ENCODE peak calls at places on chromosomes 11 and 22, in ten cellular contexts. One of them, this sample, is unnamed.

GRCh38 chr11:71381781-71382505 is 66.2 kb downstream of the DHCR7 start:
- DNase-seq in Kasumi-1: no peak
- DNase-seq in Calu3: no peak
- DNase-seq in GOT3: no peak
- DNase-seq in stimulated activated CD4-positive, alpha-beta T cell treated with anti-CD3 and anti-CD28 coated beads, Interleukin-1b, Interleukin-23, amount 100 ng/mL, for 4 hours: no peak
- DNase-seq in AG20443: no peak
- DNase-seq in ACHN: no peak
- DNase-seq in nephron progenitor cell: no peak
- DNase-seq in T1000: no peak
- DNase-seq in NCI-H1417: no peak
- DNase-seq in this sample: no peak

GRCh38 chr11:79493555-79494171 is 52.8 kb upstream of the TENM4 start:
- DNase-seq in Kasumi-1: peak
- DNase-seq in Calu3: peak
- DNase-seq in GOT3: no peak
- DNase-seq in stimulated activated CD4-positive, alpha-beta T cell treated with anti-CD3 and anti-CD28 coated beads, Interleukin-1b, Interleukin-23, amount 100 ng/mL, for 4 hours: no peak
- DNase-seq in AG20443: peak
- DNase-seq in ACHN: peak
- DNase-seq in nephron progenitor cell: peak
- DNase-seq in T1000: peak
- DNase-seq in NCI-H1417: peak
- DNase-seq in this sample: no peak

GRCh38 chr11:26950260-26950719 is 43.6 kb upstream of the FIBIN start:
- DNase-seq in Kasumi-1: no peak
- DNase-seq in Calu3: no peak
- DNase-seq in GOT3: no peak
- DNase-seq in stimulated activated CD4-positive, alpha-beta T cell treated with anti-CD3 and anti-CD28 coated beads, Interleukin-1b, Interleukin-23, amount 100 ng/mL, for 4 hours: no peak
- DNase-seq in AG20443: peak
- DNase-seq in ACHN: no peak
- DNase-seq in nephron progenitor cell: no peak
- DNase-seq in T1000: peak
- DNase-seq in NCI-H1417: no peak
- DNase-seq in this sample: no peak

GRCh38 chr11:862028-862703 is 19.5 kb downstream of the TSPAN4 start:
- DNase-seq in Kasumi-1: no peak
- DNase-seq in Calu3: peak
- DNase-seq in GOT3: no peak
- DNase-seq in stimulated activated CD4-positive, alpha-beta T cell treated with anti-CD3 and anti-CD28 coated beads, Interleukin-1b, Interleukin-23, amount 100 ng/mL, for 4 hours: no peak
- DNase-seq in AG20443: peak
- DNase-seq in ACHN: no peak
- DNase-seq in nephron progenitor cell: no peak
- DNase-seq in T1000: no peak
- DNase-seq in NCI-H1417: no peak
- DNase-seq in this sample: no peak

GRCh38 chr11:1207451-1208360 is 15.2 kb upstream of the MUC5B start:
- DNase-seq in Kasumi-1: no peak
- DNase-seq in Calu3: no peak
- DNase-seq in GOT3: no peak
- DNase-seq in stimulated activated CD4-positive, alpha-beta T cell treated with anti-CD3 and anti-CD28 coated beads, Interleukin-1b, Interleukin-23, amount 100 ng/mL, for 4 hours: no peak
- DNase-seq in AG20443: no peak
- DNase-seq in ACHN: no peak
- DNase-seq in nephron progenitor cell: no peak
- DNase-seq in T1000: no peak
- DNase-seq in NCI-H1417: no peak
- DNase-seq in this sample: no peak

GRCh38 chr22:17845340-17845739 is 71.1 kb upstream of the BID start:
- DNase-seq in Kasumi-1: no peak
- DNase-seq in Calu3: no peak
- DNase-seq in GOT3: no peak
- DNase-seq in stimulated activated CD4-positive, alpha-beta T cell treated with anti-CD3 and anti-CD28 coated beads, Interleukin-1b, Interleukin-23, amount 100 ng/mL, for 4 hours: no peak
- DNase-seq in AG20443: no peak
- DNase-seq in ACHN: no peak
- DNase-seq in nephron progenitor cell: no peak
- DNase-seq in T1000: no peak
- DNase-seq in NCI-H1417: peak
- DNase-seq in this sample: no peak

GRCh38 chr11:34650528-34650927 is 29.6 kb downstream of the EHF start:
- DNase-seq in Kasumi-1: peak
- DNase-seq in Calu3: no peak
- DNase-seq in GOT3: no peak
- DNase-seq in stimulated activated CD4-positive, alpha-beta T cell treated with anti-CD3 and anti-CD28 coated beads, Interleukin-1b, Interleukin-23, amount 100 ng/mL, for 4 hours: peak
- DNase-seq in AG20443: no peak
- DNase-seq in ACHN: no peak
- DNase-seq in nephron progenitor cell: no peak
- DNase-seq in T1000: no peak
- DNase-seq in NCI-H1417: no peak
- DNase-seq in this sample: peak

GRCh38 chr11:57546869-57547518 is 9.6 kb downstream of the SMTNL1 start:
- DNase-seq in Kasumi-1: no peak
- DNase-seq in Calu3: no peak
- DNase-seq in GOT3: no peak
- DNase-seq in stimulated activated CD4-positive, alpha-beta T cell treated with anti-CD3 and anti-CD28 coated beads, Interleukin-1b, Interleukin-23, amount 100 ng/mL, for 4 hours: no peak
- DNase-seq in AG20443: peak
- DNase-seq in ACHN: peak
- DNase-seq in nephron progenitor cell: peak
- DNase-seq in T1000: no peak
- DNase-seq in NCI-H1417: no peak
- DNase-seq in this sample: no peak

GRCh38 chr22:45203150-45203974 is 37.3 kb downstream of the KIAA0930 start:
- DNase-seq in Kasumi-1: no peak
- DNase-seq in Calu3: no peak
- DNase-seq in GOT3: no peak
- DNase-seq in stimulated activated CD4-positive, alpha-beta T cell treated with anti-CD3 and anti-CD28 coated beads, Interleukin-1b, Interleukin-23, amount 100 ng/mL, for 4 hours: no peak
- DNase-seq in AG20443: no peak
- DNase-seq in ACHN: no peak
- DNase-seq in nephron progenitor cell: no peak
- DNase-seq in T1000: no peak
- DNase-seq in NCI-H1417: no peak
- DNase-seq in this sample: no peak

GRCh38 chr11:15988693-15989231 is 367.6 kb downstream of the SOX6 start:
- DNase-seq in Kasumi-1: no peak
- DNase-seq in Calu3: no peak
- DNase-seq in GOT3: no peak
- DNase-seq in stimulated activated CD4-positive, alpha-beta T cell treated with anti-CD3 and anti-CD28 coated beads, Interleukin-1b, Interleukin-23, amount 100 ng/mL, for 4 hours: no peak
- DNase-seq in AG20443: no peak
- DNase-seq in ACHN: no peak
- DNase-seq in nephron progenitor cell: no peak
- DNase-seq in T1000: no peak
- DNase-seq in NCI-H1417: no peak
- DNase-seq in this sample: no peak

GRCh38 chr11:35115688-35116030 is 23.3 kb upstream of the CD44 start:
- DNase-seq in Kasumi-1: no peak
- DNase-seq in Calu3: no peak
- DNase-seq in GOT3: no peak
- DNase-seq in stimulated activated CD4-positive, alpha-beta T cell treated with anti-CD3 and anti-CD28 coated beads, Interleukin-1b, Interleukin-23, amount 100 ng/mL, for 4 hours: no peak
- DNase-seq in AG20443: no peak
- DNase-seq in ACHN: no peak
- DNase-seq in nephron progenitor cell: no peak
- DNase-seq in T1000: no peak
- DNase-seq in NCI-H1417: no peak
- DNase-seq in this sample: no peak

GRCh38 chr11:121391914-121392313 is 60.2 kb upstream of the SORL1 start:
- DNase-seq in Kasumi-1: no peak
- DNase-seq in Calu3: peak
- DNase-seq in GOT3: no peak
- DNase-seq in stimulated activated CD4-positive, alpha-beta T cell treated with anti-CD3 and anti-CD28 coated beads, Interleukin-1b, Interleukin-23, amount 100 ng/mL, for 4 hours: no peak
- DNase-seq in AG20443: peak
- DNase-seq in ACHN: no peak
- DNase-seq in nephron progenitor cell: no peak
- DNase-seq in T1000: no peak
- DNase-seq in NCI-H1417: no peak
- DNase-seq in this sample: no peak

GRCh38 chr11:88418508-88418907 is 81.0 kb upstream of the CTSC start:
- DNase-seq in Kasumi-1: no peak
- DNase-seq in Calu3: peak
- DNase-seq in GOT3: no peak
- DNase-seq in stimulated activated CD4-positive, alpha-beta T cell treated with anti-CD3 and anti-CD28 coated beads, Interleukin-1b, Interleukin-23, amount 100 ng/mL, for 4 hours: no peak
- DNase-seq in AG20443: no peak
- DNase-seq in ACHN: no peak
- DNase-seq in nephron progenitor cell: no peak
- DNase-seq in T1000: no peak
- DNase-seq in NCI-H1417: peak
- DNase-seq in this sample: no peak

GRCh38 chr11:79538775-79539174 is 97.9 kb upstream of the TENM4 start:
- DNase-seq in Kasumi-1: no peak
- DNase-seq in Calu3: no peak
- DNase-seq in GOT3: no peak
- DNase-seq in stimulated activated CD4-positive, alpha-beta T cell treated with anti-CD3 and anti-CD28 coated beads, Interleukin-1b, Interleukin-23, amount 100 ng/mL, for 4 hours: no peak
- DNase-seq in AG20443: no peak
- DNase-seq in ACHN: no peak
- DNase-seq in nephron progenitor cell: no peak
- DNase-seq in T1000: no peak
- DNase-seq in NCI-H1417: no peak
- DNase-seq in this sample: no peak

GRCh38 chr11:93651052-93651451 is 10.4 kb upstream of the CEP295 start:
- DNase-seq in Kasumi-1: no peak
- DNase-seq in Calu3: no peak
- DNase-seq in GOT3: no peak
- DNase-seq in stimulated activated CD4-positive, alpha-beta T cell treated with anti-CD3 and anti-CD28 coated beads, Interleukin-1b, Interleukin-23, amount 100 ng/mL, for 4 hours: no peak
- DNase-seq in AG20443: no peak
- DNase-seq in ACHN: no peak
- DNase-seq in nephron progenitor cell: no peak
- DNase-seq in T1000: no peak
- DNase-seq in NCI-H1417: no peak
- DNase-seq in this sample: no peak

GRCh38 chr22:30290679-30291333 is 1.5 kb upstream of the CASTOR1 start:
- DNase-seq in Kasumi-1: no peak
- DNase-seq in Calu3: peak
- DNase-seq in GOT3: no peak
- DNase-seq in stimulated activated CD4-positive, alpha-beta T cell treated with anti-CD3 and anti-CD28 coated beads, Interleukin-1b, Interleukin-23, amount 100 ng/mL, for 4 hours: no peak
- DNase-seq in AG20443: peak
- DNase-seq in ACHN: peak
- DNase-seq in nephron progenitor cell: no peak
- DNase-seq in T1000: no peak
- DNase-seq in NCI-H1417: peak
- DNase-seq in this sample: no peak

GRCh38 chr11:12411806-12412727 is 34.7 kb downstream of the PARVA start:
- DNase-seq in Kasumi-1: peak
- DNase-seq in Calu3: peak
- DNase-seq in GOT3: no peak
- DNase-seq in stimulated activated CD4-positive, alpha-beta T cell treated with anti-CD3 and anti-CD28 coated beads, Interleukin-1b, Interleukin-23, amount 100 ng/mL, for 4 hours: no peak
- DNase-seq in AG20443: peak
- DNase-seq in ACHN: peak
- DNase-seq in nephron progenitor cell: peak
- DNase-seq in T1000: peak
- DNase-seq in NCI-H1417: peak
- DNase-seq in this sample: no peak

GRCh38 chr22:19497245-19497644 is 17.5 kb downstream of the CDC45 start:
- DNase-seq in Kasumi-1: no peak
- DNase-seq in Calu3: no peak
- DNase-seq in GOT3: no peak
- DNase-seq in stimulated activated CD4-positive, alpha-beta T cell treated with anti-CD3 and anti-CD28 coated beads, Interleukin-1b, Interleukin-23, amount 100 ng/mL, for 4 hours: no peak
- DNase-seq in AG20443: peak
- DNase-seq in ACHN: no peak
- DNase-seq in nephron progenitor cell: no peak
- DNase-seq in T1000: no peak
- DNase-seq in NCI-H1417: peak
- DNase-seq in this sample: no peak

GRCh38 chr11:34281256-34281655 is 76.6 kb downstream of the ABTB2 start:
- DNase-seq in Kasumi-1: no peak
- DNase-seq in Calu3: no peak
- DNase-seq in GOT3: peak
- DNase-seq in stimulated activated CD4-positive, alpha-beta T cell treated with anti-CD3 and anti-CD28 coated beads, Interleukin-1b, Interleukin-23, amount 100 ng/mL, for 4 hours: no peak
- DNase-seq in AG20443: peak
- DNase-seq in ACHN: no peak
- DNase-seq in nephron progenitor cell: no peak
- DNase-seq in T1000: no peak
- DNase-seq in NCI-H1417: no peak
- DNase-seq in this sample: no peak

GRCh38 chr11:7949934-7950333 is 8.4 kb upstream of the OR10A3 start:
- DNase-seq in Kasumi-1: no peak
- DNase-seq in Calu3: no peak
- DNase-seq in GOT3: no peak
- DNase-seq in stimulated activated CD4-positive, alpha-beta T cell treated with anti-CD3 and anti-CD28 coated beads, Interleukin-1b, Interleukin-23, amount 100 ng/mL, for 4 hours: no peak
- DNase-seq in AG20443: no peak
- DNase-seq in ACHN: no peak
- DNase-seq in nephron progenitor cell: no peak
- DNase-seq in T1000: no peak
- DNase-seq in NCI-H1417: no peak
- DNase-seq in this sample: no peak

GRCh38 chr11:17988465-17988864 is 24.4 kb downstream of the SERGEF start:
- DNase-seq in Kasumi-1: no peak
- DNase-seq in Calu3: no peak
- DNase-seq in GOT3: no peak
- DNase-seq in stimulated activated CD4-positive, alpha-beta T cell treated with anti-CD3 and anti-CD28 coated beads, Interleukin-1b, Interleukin-23, amount 100 ng/mL, for 4 hours: no peak
- DNase-seq in AG20443: no peak
- DNase-seq in ACHN: no peak
- DNase-seq in nephron progenitor cell: no peak
- DNase-seq in T1000: no peak
- DNase-seq in NCI-H1417: peak
- DNase-seq in this sample: no peak

GRCh38 chr11:18878211-18878610 is 61.0 kb downstream of the MRGPRX1 start:
- DNase-seq in Kasumi-1: no peak
- DNase-seq in Calu3: no peak
- DNase-seq in GOT3: no peak
- DNase-seq in stimulated activated CD4-positive, alpha-beta T cell treated with anti-CD3 and anti-CD28 coated beads, Interleukin-1b, Interleukin-23, amount 100 ng/mL, for 4 hours: no peak
- DNase-seq in AG20443: no peak
- DNase-seq in ACHN: no peak
- DNase-seq in nephron progenitor cell: no peak
- DNase-seq in T1000: no peak
- DNase-seq in NCI-H1417: no peak
- DNase-seq in this sample: no peak

GRCh38 chr11:88338223-88338661 is 706 bp upstream of the CTSC start:
- DNase-seq in Kasumi-1: peak
- DNase-seq in Calu3: peak
- DNase-seq in GOT3: no peak
- DNase-seq in stimulated activated CD4-positive, alpha-beta T cell treated with anti-CD3 and anti-CD28 coated beads, Interleukin-1b, Interleukin-23, amount 100 ng/mL, for 4 hours: peak
- DNase-seq in AG20443: peak
- DNase-seq in ACHN: peak
- DNase-seq in nephron progenitor cell: peak
- DNase-seq in T1000: no peak
- DNase-seq in NCI-H1417: peak
- DNase-seq in this sample: peak

GRCh38 chr11:15113381-15113780 is 1.3 kb upstream of the INSC start:
- DNase-seq in Kasumi-1: peak
- DNase-seq in Calu3: no peak
- DNase-seq in GOT3: no peak
- DNase-seq in stimulated activated CD4-positive, alpha-beta T cell treated with anti-CD3 and anti-CD28 coated beads, Interleukin-1b, Interleukin-23, amount 100 ng/mL, for 4 hours: no peak
- DNase-seq in AG20443: no peak
- DNase-seq in ACHN: no peak
- DNase-seq in nephron progenitor cell: no peak
- DNase-seq in T1000: no peak
- DNase-seq in NCI-H1417: no peak
- DNase-seq in this sample: peak

GRCh38 chr11:47184711-47185304 is 1.4 kb downstream of the PACSIN3 start:
- DNase-seq in Kasumi-1: no peak
- DNase-seq in Calu3: no peak
- DNase-seq in GOT3: no peak
- DNase-seq in stimulated activated CD4-positive, alpha-beta T cell treated with anti-CD3 and anti-CD28 coated beads, Interleukin-1b, Interleukin-23, amount 100 ng/mL, for 4 hours: no peak
- DNase-seq in AG20443: no peak
- DNase-seq in ACHN: no peak
- DNase-seq in nephron progenitor cell: peak
- DNase-seq in T1000: no peak
- DNase-seq in NCI-H1417: no peak
- DNase-seq in this sample: no peak

GRCh38 chr11:68610452-68611116 is 73.8 kb upstream of the GAL start:
- DNase-seq in Kasumi-1: peak
- DNase-seq in Calu3: no peak
- DNase-seq in GOT3: no peak
- DNase-seq in stimulated activated CD4-positive, alpha-beta T cell treated with anti-CD3 and anti-CD28 coated beads, Interleukin-1b, Interleukin-23, amount 100 ng/mL, for 4 hours: no peak
- DNase-seq in AG20443: peak
- DNase-seq in ACHN: peak
- DNase-seq in nephron progenitor cell: no peak
- DNase-seq in T1000: no peak
- DNase-seq in NCI-H1417: peak
- DNase-seq in this sample: no peak

GRCh38 chr22:41966225-41966606 is 3.0 kb upstream of the SEPTIN3 start:
- DNase-seq in Kasumi-1: no peak
- DNase-seq in Calu3: no peak
- DNase-seq in GOT3: no peak
- DNase-seq in stimulated activated CD4-positive, alpha-beta T cell treated with anti-CD3 and anti-CD28 coated beads, Interleukin-1b, Interleukin-23, amount 100 ng/mL, for 4 hours: no peak
- DNase-seq in AG20443: no peak
- DNase-seq in ACHN: no peak
- DNase-seq in nephron progenitor cell: no peak
- DNase-seq in T1000: no peak
- DNase-seq in NCI-H1417: no peak
- DNase-seq in this sample: no peak